ENCODE peak calls at places on chromosomes 3 and 15, in ten cellular contexts. A, M, C, B, T, W, N, K, Z and U are unnamed samples.

GRCh38 chr3:121995190-121996137 is 26.6 kb downstream of the ILDR1 start:
- DNase-seq in A (peak), K (peak), T (no peak), B (peak), W (peak), M (peak), Z (peak), N (peak), C (peak), U (peak)

GRCh38 chr3:134029256-134029733 is 430 bp downstream of the SLCO2A1 start:
- DNase-seq in A (no peak), M (no peak), C (peak), T (no peak), W (no peak), N (peak), K (no peak), Z (no peak), B (peak), U (no peak)

GRCh38 chr15:24659622-24660021 is 16.0 kb upstream of the NPAP1 start:
- DNase-seq in C (no peak), Z (no peak), K (no peak), T (no peak), N (no peak), W (no peak), M (no peak), B (no peak), A (no peak), U (no peak)

GRCh38 chr15:28935316-28935715 is 49.5 kb downstream of the APBA2 start:
- DNase-seq in W (no peak), N (no peak), K (peak), B (no peak), T (no peak), M (no peak), C (no peak), Z (no peak), A (no peak), U (no peak)

GRCh38 chr3:41419809-41420208 is 220.5 kb downstream of the CTNNB1 start:
- DNase-seq in B (no peak), Z (no peak), T (no peak), K (no peak), C (no peak), A (no peak), N (no peak), W (no peak), M (no peak), U (no peak)

GRCh38 chr3:52443791-52444687 is 864 bp downstream of the SEMA3G start:
- DNase-seq in K (no peak), B (no peak), C (no peak), Z (no peak), W (no peak), A (no peak), N (no peak), M (no peak), T (no peak), U (no peak)

GRCh38 chr3:73685061-73685460 is 60.3 kb upstream of the PDZRN3 start:
- DNase-seq in W (no peak), K (no peak), N (no peak), A (no peak), M (no peak), T (no peak), Z (peak), B (peak), C (no peak), U (no peak)

GRCh38 chr3:38655708-38656300 is 6.3 kb upstream of the SCN5A start:
- DNase-seq in W (no peak), K (peak), B (peak), C (no peak), N (peak), A (peak), T (no peak), M (no peak), Z (no peak), U (peak)

GRCh38 chr3:101988591-101988990 is 139.3 kb downstream of the NFKBIZ start:
- DNase-seq in Z (no peak), N (no peak), M (no peak), T (no peak), W (no peak), K (no peak), A (no peak), B (no peak), C (no peak), U (peak)

GRCh38 chr3:65627102-65627501 is 411.6 kb downstream of the MAGI1 start:
- DNase-seq in C (no peak), A (no peak), B (no peak), K (no peak), Z (no peak), M (no peak), W (no peak), T (no peak), N (no peak), U (peak)

GRCh38 chr3:82586414-82586813 is 825.0 kb upstream of the GBE1 start:
- DNase-seq in C (no peak), K (no peak), W (no peak), M (no peak), N (no peak), A (no peak), Z (no peak), B (no peak), T (no peak), U (no peak)

GRCh38 chr3:170425491-170426239 is 7.0 kb downstream of the CLDN11 start:
- DNase-seq in T (no peak), B (peak), C (no peak), N (no peak), K (peak), Z (no peak), M (no peak), W (no peak), A (no peak), U (no peak)